ENCODE peak calls at places on chromosomes 3 and 15, in five cellular contexts. M is SJSA1; T is kidney tubule cell; J is activated CD4-positive, alpha-beta T cell treated with anti-CD3 and anti-CD28 coated beads for 36 hours; U is GM13977. F is an unnamed sample.

GRCh38 chr3:134897391-134898131 is 102.5 kb downstream of the EPHB1 start:
- DNase-seq in U (no peak), J (no peak), M (no peak), T (no peak), F (no peak)

GRCh38 chr15:65409284-65409631 is 13.5 kb downstream of the IGDCC4 start:
- DNase-seq in J (no peak), M (peak; percentile 57), T (peak; percentile 99), U (no peak), F (peak; percentile 85)

GRCh38 chr3:190038050-190038631 is 82.6 kb downstream of the P3H2 start:
- DNase-seq in U (no peak), M (peak; percentile 49), T (peak; percentile 82), J (no peak), F (peak; percentile 88)

GRCh38 chr3:71430941-71431552 is 152.5 kb downstream of the FOXP1 start:
- DNase-seq in U (no peak), J (no peak), T (peak; percentile 96), M (no peak), F (peak; percentile 66)

GRCh38 chr3:38117163-38117716 is 19.7 kb downstream of the ACAA1 start:
- DNase-seq in U (no peak), T (peak; percentile 71), J (no peak), M (no peak), F (peak; percentile 2)

GRCh38 chr15:52018693-52019393 is at the start of gene MAPK6:
- DNase-seq in J (peak; percentile 97), T (peak; percentile 94), M (peak; percentile 99), U (peak; percentile 98), F (peak; percentile 92)

GRCh38 chr3:160671995-160672394 is 5.0 kb upstream of the ARL14 start:
- DNase-seq in U (no peak), J (no peak), T (no peak), M (no peak), F (no peak)

GRCh38 chr3:171614318-171614967 is 154.2 kb upstream of the TNIK start:
- DNase-seq in J (peak; percentile 34), U (peak; percentile 12), T (peak; percentile 58), M (no peak), F (peak; percentile 35)

GRCh38 chr3:142777927-142778326 is 54.1 kb downstream of the TRPC1 start:
- DNase-seq in J (no peak), U (no peak), T (no peak), M (no peak), F (no peak)

GRCh38 chr3:121995190-121996137 is 26.6 kb downstream of the ILDR1 start:
- DNase-seq in T (peak; percentile 97), M (peak; percentile 3), J (peak; percentile 59), U (no peak), F (peak; percentile 5)

GRCh38 chr15:100889359-100890058 is 9.9 kb downstream of the ALDH1A3 start:
- DNase-seq in J (no peak), M (peak; percentile 59), U (no peak), T (peak; percentile 92), F (no peak)

GRCh38 chr15:68380456-68380855 is 51.5 kb downstream of the ITGA11 start:
- DNase-seq in J (no peak), U (no peak), T (no peak), M (no peak), F (no peak)

GRCh38 chr3:42689421-42690014 is 4.2 kb downstream of the KLHL40 start:
- DNase-seq in J (no peak), U (no peak), M (no peak), T (no peak), F (no peak)

GRCh38 chr3:127131625-127132170 is 61.2 kb upstream of the PRR23E start:
- DNase-seq in J (no peak), M (no peak), T (no peak), U (no peak), F (no peak)

GRCh38 chr15:96268421-96269204 is 61.9 kb upstream of the NR2F2 start:
- DNase-seq in T (peak; percentile 73), J (no peak), M (peak; percentile 53), U (no peak), F (peak; percentile 68)

GRCh38 chr3:127417709-127418559 is 130.1 kb upstream of the PRR20G start:
- DNase-seq in T (no peak), U (no peak), M (no peak), J (no peak), F (no peak)

GRCh38 chr15:101185770-101186169 is 66.1 kb downstream of the CHSY1 start:
- DNase-seq in U (no peak), J (no peak), M (no peak), T (no peak), F (no peak)

GRCh38 chr3:149020196-149020838 is 29.0 kb downstream of the GYG1 start:
- DNase-seq in U (no peak), T (no peak), M (no peak), J (no peak), F (no peak)

GRCh38 chr3:41259449-41260062 is 60.3 kb downstream of the CTNNB1 start:
- DNase-seq in J (no peak), T (no peak), U (no peak), M (peak; percentile 42), F (no peak)

GRCh38 chr3:189227249-189227648 is 55.5 kb downstream of the TPRG1 start:
- DNase-seq in T (no peak), J (no peak), M (no peak), U (no peak), F (no peak)

GRCh38 chr15:62524848-62525247 is 359.8 kb upstream of the C2CD4B start:
- DNase-seq in T (peak; percentile 10), U (no peak), M (no peak), J (no peak), F (no peak)

GRCh38 chr3:183210862-183211341 is 42.2 kb upstream of the B3GNT5 start:
- DNase-seq in J (peak; percentile 68), U (no peak), M (no peak), T (peak; percentile 49), F (no peak)

GRCh38 chr3:196849180-196849721 is 18.5 kb upstream of the SENP5 start:
- DNase-seq in T (no peak), M (no peak), U (no peak), J (no peak), F (no peak)